ENCODE peak calls at places on chromosomes 5 and 9, in seven cellular contexts. One of them, this sample, is unnamed.

GRCh38 chr5:54876-55569 is 36.9 kb upstream of the PLEKHG4B start:
- DNase-seq in activated CD8-positive, alpha-beta memory T cell treated with anti-CD3 and anti-CD28 coated beads, Interleukin-2, amount 50 U/mL, for 4 hours: no peak
- DNase-seq in KBM-7: no peak
- DNase-seq in HEK293T: no peak
- DNase-seq in T follicular helper cell: no peak
- DNase-seq in stimulated activated CD4-positive, alpha-beta T cell treated with anti-CD3 and anti-CD28 coated beads, Interleukin-15, amount 100 ng/mL, for 24 hours: no peak
- DNase-seq in mucosa of descending colon: no peak
- DNase-seq in this sample: no peak

GRCh38 chr9:98040212-98040611 is 16.3 kb upstream of the NANS start:
- DNase-seq in activated CD8-positive, alpha-beta memory T cell treated with anti-CD3 and anti-CD28 coated beads, Interleukin-2, amount 50 U/mL, for 4 hours: no peak
- DNase-seq in KBM-7: no peak
- DNase-seq in HEK293T: no peak
- DNase-seq in T follicular helper cell: no peak
- DNase-seq in stimulated activated CD4-positive, alpha-beta T cell treated with anti-CD3 and anti-CD28 coated beads, Interleukin-15, amount 100 ng/mL, for 24 hours: no peak
- DNase-seq in mucosa of descending colon: no peak
- DNase-seq in this sample: no peak

GRCh38 chr5:31237159-31237558 is 43.7 kb downstream of the CDH6 start:
- DNase-seq in activated CD8-positive, alpha-beta memory T cell treated with anti-CD3 and anti-CD28 coated beads, Interleukin-2, amount 50 U/mL, for 4 hours: no peak
- DNase-seq in KBM-7: no peak
- DNase-seq in HEK293T: no peak
- DNase-seq in T follicular helper cell: no peak
- DNase-seq in stimulated activated CD4-positive, alpha-beta T cell treated with anti-CD3 and anti-CD28 coated beads, Interleukin-15, amount 100 ng/mL, for 24 hours: no peak
- DNase-seq in mucosa of descending colon: peak
- DNase-seq in this sample: no peak

GRCh38 chr5:89572696-89573095 is 689.7 kb upstream of the MEF2C start:
- DNase-seq in activated CD8-positive, alpha-beta memory T cell treated with anti-CD3 and anti-CD28 coated beads, Interleukin-2, amount 50 U/mL, for 4 hours: no peak
- DNase-seq in KBM-7: no peak
- DNase-seq in HEK293T: no peak
- DNase-seq in T follicular helper cell: no peak
- DNase-seq in stimulated activated CD4-positive, alpha-beta T cell treated with anti-CD3 and anti-CD28 coated beads, Interleukin-15, amount 100 ng/mL, for 24 hours: no peak
- DNase-seq in mucosa of descending colon: no peak
- DNase-seq in this sample: no peak

GRCh38 chr5:94693043-94693822 is 74.8 kb downstream of the SLF1 start:
- DNase-seq in activated CD8-positive, alpha-beta memory T cell treated with anti-CD3 and anti-CD28 coated beads, Interleukin-2, amount 50 U/mL, for 4 hours: no peak
- DNase-seq in KBM-7: peak
- DNase-seq in HEK293T: no peak
- DNase-seq in T follicular helper cell: no peak
- DNase-seq in stimulated activated CD4-positive, alpha-beta T cell treated with anti-CD3 and anti-CD28 coated beads, Interleukin-15, amount 100 ng/mL, for 24 hours: no peak
- DNase-seq in mucosa of descending colon: peak
- DNase-seq in this sample: no peak

GRCh38 chr5:125699860-125700259 is 723.3 kb upstream of the GRAMD2B start:
- DNase-seq in activated CD8-positive, alpha-beta memory T cell treated with anti-CD3 and anti-CD28 coated beads, Interleukin-2, amount 50 U/mL, for 4 hours: no peak
- DNase-seq in KBM-7: no peak
- DNase-seq in HEK293T: no peak
- DNase-seq in T follicular helper cell: no peak
- DNase-seq in stimulated activated CD4-positive, alpha-beta T cell treated with anti-CD3 and anti-CD28 coated beads, Interleukin-15, amount 100 ng/mL, for 24 hours: no peak
- DNase-seq in mucosa of descending colon: peak
- DNase-seq in this sample: no peak

GRCh38 chr5:107670927-107671741 is at the start of gene EFNA5:
- DNase-seq in activated CD8-positive, alpha-beta memory T cell treated with anti-CD3 and anti-CD28 coated beads, Interleukin-2, amount 50 U/mL, for 4 hours: no peak
- DNase-seq in KBM-7: peak
- DNase-seq in HEK293T: no peak
- DNase-seq in T follicular helper cell: no peak
- DNase-seq in stimulated activated CD4-positive, alpha-beta T cell treated with anti-CD3 and anti-CD28 coated beads, Interleukin-15, amount 100 ng/mL, for 24 hours: peak
- DNase-seq in mucosa of descending colon: peak
- DNase-seq in this sample: no peak

GRCh38 chr5:54214747-54215146 is 95.6 kb downstream of the ARL15 start:
- DNase-seq in activated CD8-positive, alpha-beta memory T cell treated with anti-CD3 and anti-CD28 coated beads, Interleukin-2, amount 50 U/mL, for 4 hours: no peak
- DNase-seq in KBM-7: no peak
- DNase-seq in HEK293T: no peak
- DNase-seq in T follicular helper cell: no peak
- DNase-seq in stimulated activated CD4-positive, alpha-beta T cell treated with anti-CD3 and anti-CD28 coated beads, Interleukin-15, amount 100 ng/mL, for 24 hours: no peak
- DNase-seq in mucosa of descending colon: no peak
- DNase-seq in this sample: no peak

GRCh38 chr9:111937781-111938426 is 41.3 kb downstream of the UGCG start:
- DNase-seq in activated CD8-positive, alpha-beta memory T cell treated with anti-CD3 and anti-CD28 coated beads, Interleukin-2, amount 50 U/mL, for 4 hours: peak
- DNase-seq in KBM-7: peak
- DNase-seq in HEK293T: no peak
- DNase-seq in T follicular helper cell: peak
- DNase-seq in stimulated activated CD4-positive, alpha-beta T cell treated with anti-CD3 and anti-CD28 coated beads, Interleukin-15, amount 100 ng/mL, for 24 hours: peak
- DNase-seq in mucosa of descending colon: peak
- DNase-seq in this sample: no peak